ENCODE peak calls at places on chromosomes 3 and 15, in five cellular contexts. F is K562, W is HCT116, O is H1, J is HepG2. T is an unnamed sample.
A peak's percentile ranks its signal among the peaks of the same experiment; 100 is the strongest.

GRCh38 chr3:126956361-126956760 is 26.6 kb upstream of the PLXNA1 start:
- DNase-seq in W (no peak), J (no peak), O (no peak), F (no peak), T (no peak)

GRCh38 chr3:50167069-50167781 is 12.1 kb downstream of the SEMA3F start:
- DNase-seq in J (peak; percentile 68), O (no peak), F (no peak), W (no peak), T (no peak)

GRCh38 chr15:78988361-78988911 is 43.6 kb upstream of the CTSH start:
- DNase-seq in J (peak; percentile 97), O (no peak), W (peak; percentile 54), F (no peak), T (peak; percentile 63)

GRCh38 chr15:85706779-85707518 is 87.8 kb downstream of the KLHL25 start:
- DNase-seq in J (no peak), W (no peak), F (no peak), O (no peak), T (peak; percentile 90)

GRCh38 chr3:69865920-69866679 is 126.8 kb downstream of the MITF start:
- DNase-seq in O (no peak), F (no peak), W (no peak), J (no peak), T (no peak)

GRCh38 chr15:78540955-78541743 is 905 bp downstream of the PSMA4 start:
- DNase-seq in J (no peak), O (no peak), W (no peak), F (no peak), T (no peak)

GRCh38 chr15:48650931-48651330 is 5.4 kb upstream of the FBN1 start:
- DNase-seq in F (no peak), J (no peak), W (no peak), O (no peak), T (no peak)

GRCh38 chr3:53238051-53238850 is 17.6 kb downstream of the TKT start:
- DNase-seq in W (peak; percentile 60), F (no peak), O (no peak), J (peak; percentile 80), T (no peak)

GRCh38 chr15:34733621-34734020 is 21.2 kb downstream of the GJD2 start:
- DNase-seq in O (no peak), J (no peak), F (no peak), W (no peak), T (no peak)

GRCh38 chr15:31508656-31509055 is 182.0 kb downstream of the KLF13 start:
- DNase-seq in O (no peak), W (no peak), F (no peak), J (no peak), T (no peak)

GRCh38 chr3:39753361-39753760 is 56.0 kb upstream of the MYRIP start:
- DNase-seq in J (no peak), F (no peak), W (no peak), O (no peak), T (no peak)

GRCh38 chr3:111134302-111134701 is 62.7 kb downstream of the NECTIN3 start:
- DNase-seq in F (no peak), O (no peak), J (no peak), W (no peak), T (no peak)

GRCh38 chr3:73530030-73530411 is 94.7 kb downstream of the PDZRN3 start:
- DNase-seq in O (no peak), J (no peak), F (no peak), W (no peak), T (no peak)
- TF ChIP-seq ZNF274 in O (no peak), J (no peak), F (no peak), W (no peak), T (no peak)

GRCh38 chr15:58043192-58043903 is 22.2 kb downstream of the ALDH1A2 start:
- DNase-seq in J (peak; percentile 27), W (peak; percentile 29), O (no peak), F (peak; percentile 45), T (no peak)
- TF ChIP-seq CEBPB in J (no peak), W (no peak), O (no peak), F (no peak), T (no peak)

GRCh38 chr15:41853191-41853590 is 14.5 kb downstream of the PLA2G4B start:
- DNase-seq in W (no peak), O (no peak), F (no peak), J (no peak), T (no peak)
- TF ChIP-seq ZNF274 in W (no peak), O (no peak), F (no peak), J (no peak), T (no peak)

GRCh38 chr3:174010902-174011301 is 613.4 kb downstream of the NLGN1 start:
- DNase-seq in F (no peak), W (no peak), J (no peak), O (no peak), T (no peak)
- TF ChIP-seq CEBPB in F (no peak), W (no peak), J (no peak), O (no peak), T (no peak)

GRCh38 chr3:72906154-72906553 is 18.3 kb downstream of the GXYLT2 start:
- DNase-seq in O (no peak), F (no peak), J (no peak), W (no peak), T (no peak)
- TF ChIP-seq ZNF274 in O (no peak), F (no peak), J (no peak), W (no peak), T (no peak)

GRCh38 chr3:108341911-108342310 is 45.6 kb downstream of the HHLA2 start:
- DNase-seq in O (no peak), F (no peak), W (no peak), J (no peak), T (no peak)

GRCh38 chr3:108343479-108343870 is 47.1 kb downstream of the HHLA2 start:
- DNase-seq in O (no peak), W (no peak), J (no peak), F (no peak), T (no peak)

GRCh38 chr3:108346301-108346989 is 50.1 kb downstream of the HHLA2 start:
- DNase-seq in F (no peak), W (no peak), J (no peak), O (no peak), T (no peak)

GRCh38 chr3:108345492-108346205 is 49.3 kb downstream of the HHLA2 start:
- DNase-seq in W (no peak), F (no peak), O (no peak), J (no peak), T (no peak)

GRCh38 chr3:108342829-108343478 is 46.6 kb downstream of the HHLA2 start:
- DNase-seq in W (no peak), F (no peak), J (no peak), O (no peak), T (peak; percentile 36)
- TF ChIP-seq CEBPB in W (no peak), F (no peak), J (no peak), O (no peak), T (no peak)

GRCh38 chr3:143132246-143132980 is 12.8 kb downstream of the CHST2 start:
- DNase-seq in O (no peak), F (no peak), J (no peak), W (no peak), T (no peak)

GRCh38 chr3:143138948-143139347 is 19.4 kb downstream of the CHST2 start:
- DNase-seq in O (no peak), W (no peak), F (no peak), J (no peak), T (no peak)

GRCh38 chr3:143135150-143135549 is 15.6 kb downstream of the CHST2 start:
- DNase-seq in W (no peak), O (no peak), J (no peak), F (no peak), T (no peak)

GRCh38 chr3:143137637-143138036 is 18.1 kb downstream of the CHST2 start:
- DNase-seq in O (no peak), W (no peak), J (no peak), F (no peak), T (no peak)

DNA sequence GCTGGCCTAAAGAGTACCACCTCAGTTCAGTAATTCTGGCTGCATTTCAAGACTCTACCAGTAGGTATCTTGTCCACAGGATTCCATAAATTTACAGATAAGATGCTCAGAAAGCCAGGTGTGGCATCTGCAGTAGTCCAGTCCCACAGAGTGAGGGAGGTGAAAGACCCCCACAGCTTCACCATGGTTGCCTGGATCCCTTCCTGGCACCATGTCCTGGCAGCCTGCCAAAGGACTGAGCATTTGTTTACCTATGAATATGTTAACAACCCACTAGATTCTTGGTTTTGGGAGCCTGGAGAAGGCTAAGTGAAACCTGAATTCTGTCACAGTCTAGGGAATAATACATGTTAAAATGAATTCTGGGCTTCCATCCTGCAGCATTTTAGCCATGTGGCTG is 14.9 kb downstream of the CHST2 start:
- DNase-seq in J (no peak), W (no peak), O (no peak), F (no peak), T (no peak)
- TF ChIP-seq ZNF274 in J (no peak), W (no peak), O (no peak), F (no peak), T (no peak)

GRCh38 chr15:82127581-82127980 is 81.8 kb upstream of the MEX3B start:
- DNase-seq in O (no peak), F (no peak), W (no peak), J (no peak), T (no peak)

GRCh38 chr15:82126346-82126745 is 80.5 kb upstream of the MEX3B start:
- DNase-seq in W (no peak), F (no peak), O (no peak), J (no peak), T (no peak)

GRCh38 chr15:82129769-82130168 is 84.0 kb upstream of the MEX3B start:
- DNase-seq in F (no peak), W (no peak), J (no peak), O (no peak), T (no peak)

GRCh38 chr15:82129144-82129692 is 83.4 kb upstream of the MEX3B start:
- DNase-seq in J (no peak), O (no peak), F (no peak), W (no peak), T (no peak)

DNA sequence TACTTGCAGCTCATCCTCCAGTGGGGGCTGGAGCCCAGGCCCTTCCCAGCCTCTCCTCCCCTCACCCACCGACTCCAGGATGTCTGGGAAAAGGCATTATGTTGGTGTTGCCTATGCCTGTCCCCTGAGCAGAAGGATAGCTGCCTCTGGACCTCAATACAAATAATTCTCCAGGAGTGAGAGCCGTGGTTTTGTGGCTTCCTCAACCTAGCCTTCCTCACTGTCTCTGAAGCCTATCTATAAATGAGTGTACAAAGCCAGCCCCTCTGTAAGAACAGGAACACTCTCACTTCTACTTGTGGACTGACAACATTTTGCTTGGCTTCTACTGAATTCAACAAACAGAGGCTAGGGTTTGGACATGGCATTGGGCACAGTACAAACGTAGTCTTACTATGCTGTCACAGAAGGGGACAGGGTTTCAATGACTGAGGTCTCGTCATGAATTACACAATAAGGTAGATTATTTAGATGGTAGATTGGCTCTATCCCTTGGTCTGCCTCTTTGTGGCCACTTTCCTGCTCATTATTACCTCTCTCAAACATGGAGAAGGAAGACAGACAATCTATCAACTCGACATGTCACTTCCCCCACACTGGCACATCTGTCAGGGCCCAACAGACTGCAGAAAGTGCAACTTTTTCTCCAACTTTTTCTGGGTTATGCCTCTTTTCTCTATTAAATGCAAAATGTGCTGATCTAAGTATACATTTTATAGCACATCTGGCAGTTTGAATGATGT is 82.8 kb upstream of the MEX3B start:
- DNase-seq in W (no peak), O (no peak), F (no peak), J (no peak), T (no peak)
- TF ChIP-seq CEBPB in W (no peak), O (no peak), F (no peak), J (no peak), T (no peak)

GRCh38 chr15:60396964-60397771 is 618 bp downstream of the ANXA2 start:
- DNase-seq in J (no peak), W (no peak), F (peak; percentile 83), O (no peak), T (peak; percentile 53)
- TF ChIP-seq ZNF274 in J (no peak), W (no peak), F (no peak), O (no peak), T (no peak)

T was measured in GM12878.